ENCODE peak calls at places on chromosomes 1 and 21, in ten cellular contexts. W is HT-29; N is Ammon's horn; I is EL; Z is SJSA1; E is activated CD4-positive, alpha-beta T cell treated with anti-CD3 and anti-CD28 coated beads, Interleukin-2, amount 10 ng/mL, durations not matched to agents 7 days and 5 days; A is GM12892; J is HS-5; G is Calu3; M is ELR. S is an unnamed sample.

GRCh38 chr1:47593001-47593568 is 155.2 kb downstream of the FOXD2 start:
- DNase-seq in J (no peak), G (no peak), E (no peak), Z (no peak), W (no peak), I (no peak), A (no peak), N (no peak), M (no peak), S (peak; percentile 13)

GRCh38 chr1:6041432-6042062 is 4.1 kb upstream of the KCNAB2 start:
- DNase-seq in I (peak; percentile 18), A (peak; percentile 58), Z (no peak), W (peak; percentile 30), N (no peak), E (no peak), M (peak; percentile 38), G (peak; percentile 46), J (no peak), S (peak; percentile 46)

GRCh38 chr1:19460535-19461351 is 24.6 kb downstream of the CAPZB start:
- DNase-seq in N (no peak), Z (no peak), J (no peak), I (no peak), A (no peak), G (no peak), M (no peak), E (no peak), W (no peak), S (no peak)

GRCh38 chr1:216005916-216006315 is 417.3 kb downstream of the USH2A start:
- DNase-seq in A (no peak), G (no peak), J (peak; percentile 39), Z (no peak), E (no peak), I (peak; percentile 31), W (no peak), N (peak; percentile 8), M (peak; percentile 16), S (peak; percentile 38)

GRCh38 chr1:247378334-247379073 is 37.5 kb upstream of the NLRP3 start:
- DNase-seq in G (no peak), J (no peak), Z (no peak), E (no peak), M (no peak), A (no peak), W (no peak), N (no peak), I (no peak), S (no peak)

GRCh38 chr1:114502080-114502479 is 8.9 kb downstream of the TRIM33 start:
- DNase-seq in A (no peak), E (no peak), G (no peak), I (no peak), M (no peak), J (no peak), Z (no peak), N (no peak), W (no peak), S (no peak)

GRCh38 chr1:21234779-21235178 is 55.5 kb downstream of the ECE1 start:
- DNase-seq in G (no peak), J (no peak), N (no peak), Z (no peak), W (no peak), M (peak; percentile 86), A (no peak), E (no peak), I (peak; percentile 72), S (peak; percentile 27)

GRCh38 chr1:197799271-197799670 is 24.0 kb upstream of the DENND1B start:
- DNase-seq in M (peak; percentile 74), J (peak; percentile 37), E (no peak), G (no peak), A (no peak), W (no peak), Z (peak; percentile 31), N (no peak), I (peak; percentile 81), S (peak; percentile 73)

GRCh38 chr21:41821081-41821755 is 54.4 kb upstream of the RIPK4 start:
- DNase-seq in E (no peak), M (no peak), J (no peak), W (no peak), A (no peak), N (no peak), Z (no peak), G (no peak), I (no peak), S (no peak)

GRCh38 chr1:109639841-109640184 is 16.1 kb upstream of the GSTM4 start:
- DNase-seq in J (no peak), M (no peak), G (no peak), N (no peak), A (no peak), W (no peak), I (no peak), Z (no peak), E (no peak), S (no peak)

GRCh38 chr1:64540265-64540791 is 70.4 kb downstream of the CACHD1 start:
- DNase-seq in I (peak; percentile 40), J (no peak), Z (no peak), A (no peak), G (no peak), N (no peak), W (no peak), E (peak; percentile 31), M (peak; percentile 43), S (peak; percentile 50)

GRCh38 chr1:151710187-151710586 is 6.4 kb downstream of the CELF3 start:
- DNase-seq in W (no peak), N (peak; percentile 93), A (no peak), Z (no peak), I (peak; percentile 37), J (no peak), E (peak; percentile 15), G (peak; percentile 46), M (peak; percentile 50), S (peak; percentile 36)

GRCh38 chr1:65423884-65424655 is 3.6 kb downstream of the LEPR start:
- DNase-seq in J (peak; percentile 92), M (peak; percentile 96), Z (peak; percentile 71), A (no peak), W (no peak), I (peak; percentile 90), N (no peak), E (peak; percentile 10), G (no peak), S (peak; percentile 95)

GRCh38 chr1:226987179-226987536 is 47.1 kb downstream of the COQ8A start:
- DNase-seq in Z (no peak), A (no peak), E (no peak), W (no peak), N (no peak), J (no peak), G (no peak), M (no peak), I (no peak), S (no peak)

GRCh38 chr1:33074193-33074945 is 6.6 kb upstream of the AZIN2 start:
- DNase-seq in I (no peak), M (no peak), A (no peak), W (no peak), G (no peak), E (no peak), Z (no peak), N (peak; percentile 96), J (no peak), S (no peak)